ENCODE peak calls at places on chromosomes 2 and 18, in eight cellular contexts. F is CD8-positive, alpha-beta T cell; L is tibial artery; I is osteoblast; O is BJ; T is body of pancreas; Z is hepatocyte; H is choroid plexus epithelial cell. M is an unnamed sample.

GRCh38 chr2:155320236-155320635 is 621.7 kb downstream of the KCNJ3 start:
- DNase-seq in F (no peak), L (no peak), I (no peak), O (no peak), T (no peak), Z (no peak), H (no peak), M (no peak)

GRCh38 chr2:177506998-177507397 is 114.4 kb downstream of the AGPS start:
- DNase-seq in F (no peak), L (no peak), I (no peak), O (no peak), T (no peak), Z (no peak), H (no peak), M (no peak)

GRCh38 chr2:7118606-7119503 is 201.6 kb downstream of the RNF144A start:
- DNase-seq in F (no peak), L (no peak), I (no peak), O (no peak), T (no peak), Z (peak), H (peak), M (peak)

GRCh38 chr2:34901739-34902138 is 1302.6 kb upstream of the FAM98A start:
- DNase-seq in F (no peak), L (no peak), I (no peak), O (no peak), T (no peak), Z (no peak), H (no peak), M (no peak)

GRCh38 chr2:199410130-199410529 is 47.6 kb downstream of the SATB2 start:
- DNase-seq in F (no peak), L (no peak), I (peak), O (no peak), T (no peak), Z (no peak), H (peak), M (peak)

GRCh38 chr2:161782615-161783014 is 158.4 kb downstream of the SLC4A10 start:
- DNase-seq in F (no peak), L (no peak), I (no peak), O (no peak), T (no peak), Z (no peak), H (no peak), M (no peak)

GRCh38 chr2:66239655-66240054 is 195.3 kb upstream of the MEIS1 start:
- DNase-seq in F (no peak), L (no peak), I (no peak), O (no peak), T (no peak), Z (no peak), H (no peak), M (no peak)

GRCh38 chr2:158497486-158497885 is 40.7 kb downstream of the PKP4 start:
- DNase-seq in F (no peak), L (no peak), I (no peak), O (no peak), T (no peak), Z (no peak), H (no peak), M (peak)

GRCh38 chr2:52144588-52144987 is 1112.7 kb upstream of the NRXN1 start:
- DNase-seq in F (no peak), L (no peak), I (no peak), O (no peak), T (no peak), Z (no peak), H (peak), M (no peak)

GRCh38 chr2:146489386-146489785 is 1355.4 kb upstream of the ACVR2A start:
- DNase-seq in F (no peak), L (no peak), I (no peak), O (no peak), T (no peak), Z (no peak), H (peak), M (no peak)

GRCh38 chr2:29463181-29463900 is 348.1 kb downstream of the CLIP4 start:
- DNase-seq in F (no peak), L (no peak), I (peak), O (peak), T (no peak), Z (no peak), H (peak), M (peak)

GRCh38 chr2:50492452-50492851 is 539.5 kb downstream of the NRXN1 start:
- DNase-seq in F (no peak), L (no peak), I (peak), O (no peak), T (peak), Z (peak), H (peak), M (peak)

GRCh38 chr18:46946656-46947282 is 29.4 kb downstream of the KATNAL2 start:
- DNase-seq in F (peak), L (peak), I (peak), O (peak), T (peak), Z (peak), H (peak), M (peak)

GRCh38 chr2:102166189-102166845 is 20.5 kb upstream of the IL1RL2 start:
- DNase-seq in F (no peak), L (peak), I (no peak), O (peak), T (peak), Z (peak), H (peak), M (peak)

GRCh38 chr2:240089306-240089705 is 36.0 kb upstream of the OR6B3 start:
- DNase-seq in F (no peak), L (no peak), I (no peak), O (no peak), T (no peak), Z (no peak), H (no peak), M (no peak)

GRCh38 chr2:144198116-144198515 is 321.8 kb downstream of the ZEB2 start:
- DNase-seq in F (no peak), L (no peak), I (peak), O (no peak), T (no peak), Z (peak), H (peak), M (peak)

GRCh38 chr2:10520154-10520553 is 72.0 kb upstream of the ODC1 start:
- DNase-seq in F (no peak), L (peak), I (peak), O (no peak), T (peak), Z (no peak), H (no peak), M (no peak)

GRCh38 chr2:207216454-207216853 is 50.7 kb upstream of the KLF7 start:
- DNase-seq in F (no peak), L (no peak), I (no peak), O (no peak), T (no peak), Z (no peak), H (no peak), M (no peak)

GRCh38 chr2:241473399-241473798 is 35.0 kb downstream of the STK25 start:
- DNase-seq in F (no peak), L (no peak), I (peak), O (no peak), T (no peak), Z (no peak), H (no peak), M (no peak)

GRCh38 chr18:40935423-40935822 is 1019.6 kb upstream of the PIK3C3 start:
- DNase-seq in F (no peak), L (no peak), I (no peak), O (no peak), T (no peak), Z (peak), H (peak), M (no peak)

GRCh38 chr2:184860744-184861143 is 262.4 kb downstream of the ZNF804A start:
- DNase-seq in F (no peak), L (no peak), I (no peak), O (no peak), T (no peak), Z (no peak), H (no peak), M (no peak)

GRCh38 chr18:457533-457932 is 43.0 kb downstream of the COLEC12 start:
- DNase-seq in F (no peak), L (no peak), I (no peak), O (no peak), T (no peak), Z (peak), H (peak), M (no peak)

GRCh38 chr2:43294973-43295603 is 68.7 kb upstream of the ZFP36L2 start:
- DNase-seq in F (no peak), L (no peak), I (peak), O (no peak), T (no peak), Z (no peak), H (no peak), M (no peak)

GRCh38 chr2:188952901-188953300 is 21.3 kb upstream of the COL3A1 start:
- DNase-seq in F (no peak), L (no peak), I (no peak), O (no peak), T (no peak), Z (no peak), H (no peak), M (no peak)

GRCh38 chr2:212328129-212328528 is 210.5 kb downstream of the ERBB4 start:
- DNase-seq in F (no peak), L (no peak), I (no peak), O (no peak), T (no peak), Z (peak), H (no peak), M (no peak)

GRCh38 chr18:12645751-12646203 is 12.1 kb downstream of the SPIRE1 start:
- DNase-seq in F (no peak), L (peak), I (no peak), O (no peak), T (peak), Z (peak), H (peak), M (no peak)

GRCh38 chr2:231325826-231326225 is 69.7 kb upstream of the B3GNT7 start:
- DNase-seq in F (no peak), L (no peak), I (no peak), O (no peak), T (no peak), Z (no peak), H (no peak), M (no peak)

GRCh38 chr2:222398446-222398885 is 25.9 kb upstream of the SGPP2 start:
- DNase-seq in F (no peak), L (no peak), I (no peak), O (no peak), T (no peak), Z (peak), H (no peak), M (no peak)

GRCh38 chr2:120395686-120396518 is 50.0 kb downstream of the INHBB start:
- DNase-seq in F (no peak), L (peak), I (peak), O (no peak), T (peak), Z (peak), H (no peak), M (no peak)

GRCh38 chr2:230877131-230877736 is 12.5 kb downstream of the ITM2C start:
- DNase-seq in F (no peak), L (no peak), I (peak), O (no peak), T (no peak), Z (no peak), H (no peak), M (no peak)

GRCh38 chr2:239225921-239226561 is 174.8 kb downstream of the HDAC4 start:
- DNase-seq in F (no peak), L (peak), I (peak), O (peak), T (no peak), Z (peak), H (peak), M (peak)

GRCh38 chr18:79774111-79774510 is 23.6 kb upstream of the KCNG2 start:
- DNase-seq in F (no peak), L (peak), I (peak), O (no peak), T (no peak), Z (no peak), H (no peak), M (no peak)

GRCh38 chr2:109439315-109439714 is 174.5 kb downstream of the SEPTIN10 start:
- DNase-seq in F (no peak), L (peak), I (no peak), O (no peak), T (no peak), Z (no peak), H (no peak), M (no peak)

GRCh38 chr2:190126758-190127157 is 64.2 kb upstream of the MSTN start:
- DNase-seq in F (no peak), L (no peak), I (peak), O (no peak), T (no peak), Z (peak), H (peak), M (no peak)

DNA sequence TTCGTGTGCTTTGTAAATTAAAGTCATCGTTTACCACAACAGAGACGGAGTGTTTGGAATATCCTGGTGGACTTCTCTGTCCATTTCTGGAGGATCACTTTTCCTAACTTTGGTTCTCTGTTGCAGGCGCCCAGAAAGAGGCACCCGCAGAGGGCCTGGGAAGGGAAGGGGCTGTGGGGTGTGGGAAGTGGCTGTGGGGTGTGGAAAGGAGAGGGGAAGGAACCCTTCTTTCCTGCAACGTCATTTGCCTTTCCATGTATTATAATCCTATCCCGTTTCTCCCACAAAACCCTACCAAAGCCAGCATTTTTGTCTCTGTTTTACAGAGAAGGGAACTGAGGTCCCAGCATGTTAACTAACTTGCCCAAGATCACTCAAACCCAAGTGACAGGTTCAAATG is 210.0 kb downstream of the KLHL29 start:
- DNase-seq in F (no peak), L (no peak), I (no peak), O (no peak), T (no peak), Z (no peak), H (no peak), M (no peak)
- H3K4me3 ChIP-seq in F (no peak), L (no peak), I (no peak), O (no peak), T (no peak), Z (no peak), H (no peak), M (no peak)

GRCh38 chr2:36675579-36675978 is 20.9 kb upstream of the VIT start:
- DNase-seq in F (no peak), L (no peak), I (no peak), O (no peak), T (no peak), Z (no peak), H (no peak), M (no peak)

GRCh38 chr2:36670881-36671595 is 25.5 kb upstream of the VIT start:
- DNase-seq in F (no peak), L (no peak), I (peak), O (no peak), T (no peak), Z (no peak), H (peak), M (peak)

GRCh38 chr2:36676364-36676763 is 20.1 kb upstream of the VIT start:
- DNase-seq in F (no peak), L (no peak), I (no peak), O (no peak), T (no peak), Z (no peak), H (no peak), M (no peak)

GRCh38 chr2:36671731-36672130 is 24.8 kb upstream of the VIT start:
- DNase-seq in F (no peak), L (no peak), I (no peak), O (no peak), T (no peak), Z (no peak), H (no peak), M (no peak)

GRCh38 chr2:36672199-36672598 is 24.3 kb upstream of the VIT start:
- DNase-seq in F (no peak), L (no peak), I (peak), O (no peak), T (no peak), Z (peak), H (peak), M (peak)
- TF ChIP-seq CTCF in F (no peak), L (peak), I (peak), O (peak), T (peak), Z (peak), H (peak), M (peak)

GRCh38 chr2:166375205-166375735 is 474 bp downstream of the SCN9A start:
- DNase-seq in F (no peak), L (no peak), I (peak), O (no peak), T (no peak), Z (peak), H (peak), M (peak)
- H3K4me3 ChIP-seq in F (no peak), L (peak), I (peak), O (peak), T (peak), Z (peak), H (peak), M (peak)

DNA sequence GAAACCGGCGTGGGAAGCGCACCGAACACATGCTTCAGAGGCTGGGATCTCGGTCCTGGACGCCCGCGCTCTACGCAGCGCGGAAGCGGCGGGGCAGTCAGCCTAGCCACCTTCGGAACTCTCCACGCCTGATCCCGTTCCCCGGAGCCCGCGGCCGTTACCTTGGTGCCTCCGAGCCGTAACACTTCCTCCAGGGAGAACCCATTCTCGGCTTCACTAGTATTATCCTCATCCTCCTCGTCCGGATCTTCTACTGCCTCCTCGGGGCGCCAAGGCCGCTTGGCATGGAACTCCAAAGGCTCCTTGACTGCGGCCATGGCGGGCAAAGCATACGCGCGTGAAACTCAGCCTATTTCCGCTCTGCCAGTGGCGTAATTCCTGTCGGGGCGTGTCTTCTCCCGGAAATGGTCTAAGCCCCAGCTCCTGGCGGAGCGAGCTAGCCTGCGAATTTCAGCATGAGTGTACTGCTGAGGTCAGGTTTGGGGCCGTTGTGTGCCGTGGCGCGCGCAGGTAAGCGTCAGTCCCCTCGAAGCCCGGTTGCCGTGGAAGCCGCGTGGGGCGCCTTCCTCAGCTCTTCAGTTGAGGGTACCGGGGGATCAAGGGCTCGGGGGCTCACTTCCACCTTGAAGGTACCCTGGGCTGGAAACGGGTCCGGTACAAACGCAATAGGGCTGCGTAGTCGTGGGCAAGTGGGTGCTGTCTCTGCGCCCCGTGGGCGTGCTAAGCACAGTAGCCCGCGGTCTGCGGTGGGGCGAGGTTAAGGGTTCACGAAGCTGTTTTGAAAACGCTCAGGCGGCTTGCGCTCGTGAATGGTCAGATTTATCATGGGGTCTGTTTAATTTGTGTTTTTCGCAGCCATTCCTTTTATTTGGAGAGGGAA is at the start of the genes CEBPZ and NDUFAF7:
- DNase-seq in F (peak), L (peak), I (peak), O (peak), T (peak), Z (peak), H (peak), M (peak)
- TF ChIP-seq CTCF in F (no peak), L (no peak), I (no peak), O (peak), T (peak), Z (no peak), H (no peak), M (no peak)

GRCh38 chr2:46117379-46117778 is 179.8 kb upstream of the EPAS1 start:
- DNase-seq in F (no peak), L (no peak), I (peak), O (no peak), T (no peak), Z (no peak), H (peak), M (peak)

GRCh38 chr2:46117994-46118393 is 179.2 kb upstream of the EPAS1 start:
- DNase-seq in F (no peak), L (no peak), I (no peak), O (no peak), T (no peak), Z (no peak), H (no peak), M (no peak)

GRCh38 chr2:46118656-46119338 is 178.4 kb upstream of the EPAS1 start:
- DNase-seq in F (no peak), L (no peak), I (no peak), O (no peak), T (no peak), Z (no peak), H (peak), M (no peak)

GRCh38 chr2:46120792-46121565 is 176.2 kb upstream of the EPAS1 start:
- DNase-seq in F (no peak), L (no peak), I (no peak), O (no peak), T (no peak), Z (peak), H (no peak), M (no peak)

DNA sequence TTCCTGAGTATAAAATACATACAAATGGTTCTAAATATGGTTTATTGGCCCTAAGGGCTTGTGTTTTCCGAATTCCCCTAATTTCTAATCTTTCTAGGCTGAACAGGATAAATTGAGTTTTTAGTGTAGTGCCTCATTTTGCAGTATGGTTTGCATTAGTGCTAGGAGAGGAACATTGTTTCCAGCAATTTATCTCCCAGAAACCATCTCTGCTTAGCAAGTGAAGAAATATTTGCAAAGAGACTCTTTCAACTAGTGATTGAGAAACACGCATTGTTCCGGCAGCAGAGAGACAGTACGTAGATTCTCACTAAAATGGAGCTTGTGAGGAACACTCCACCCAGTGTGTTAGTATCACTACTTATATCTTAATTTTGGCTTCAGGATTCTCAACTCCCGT is 177.8 kb upstream of the EPAS1 start:
- DNase-seq in F (no peak), L (no peak), I (no peak), O (peak), T (no peak), Z (no peak), H (peak), M (no peak)
- H3K4me3 ChIP-seq in F (no peak), L (no peak), I (no peak), O (no peak), T (no peak), Z (no peak), H (no peak), M (no peak)

GRCh38 chr2:234293973-234294372 is 202.9 kb downstream of the ARL4C start:
- DNase-seq in F (no peak), L (no peak), I (no peak), O (no peak), T (no peak), Z (no peak), H (no peak), M (no peak)
- TF ChIP-seq CTCF in F (no peak), L (no peak), I (no peak), O (no peak), T (no peak), Z (no peak), H (peak), M (peak)

DNA sequence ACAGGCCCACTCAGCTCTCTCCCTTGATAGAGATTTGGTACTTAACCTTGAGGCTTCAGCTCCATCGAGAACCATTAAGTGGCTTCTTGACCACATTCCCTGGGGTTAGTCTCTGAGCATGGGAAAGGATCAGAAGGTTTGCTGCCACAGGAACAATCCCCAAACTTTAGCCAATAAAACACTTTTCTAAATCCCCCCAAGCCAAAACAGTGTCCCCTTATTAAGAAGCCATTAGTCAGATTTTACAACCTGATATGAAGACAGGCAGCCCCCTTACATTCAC is 37.7 kb upstream of the SLC8A1 start:
- DNase-seq in F (no peak), L (no peak), I (no peak), O (no peak), T (no peak), Z (no peak), H (no peak), M (no peak)
- H3K4me3 ChIP-seq in F (peak), L (peak), I (peak), O (peak), T (no peak), Z (no peak), H (no peak), M (no peak)

M was measured in astrocyte of the spinal cord.